ENCODE peak calls at places on chromosomes 6 and 20, in five cellular contexts. E is HepG2, K is HCT116, B is K562, Y is GM12878. O is an unnamed sample.

GRCh38 chr6:118768904-118769325 is 117.5 kb upstream of the CEP85L start:
- DNase-seq in E (no peak), K (no peak), B (no peak), Y (no peak), O (no peak)

GRCh38 chr6:108896111-108896661 is 48.0 kb downstream of the ARMC2 start:
- DNase-seq in E (no peak), K (no peak), B (no peak), Y (no peak), O (no peak)

GRCh38 chr6:35706468-35706867 is 17.8 kb upstream of the FKBP5 start:
- DNase-seq in E (no peak), K (no peak), B (no peak), Y (no peak), O (no peak)

GRCh38 chr6:24513602-24514001 is 18.8 kb downstream of the ALDH5A1 start:
- DNase-seq in E (no peak), K (no peak), B (no peak), Y (no peak), O (no peak)

GRCh38 chr20:7798176-7798575 is 142.1 kb downstream of the HAO1 start:
- DNase-seq in E (no peak), K (no peak), B (no peak), Y (no peak), O (no peak)

GRCh38 chr6:157631838-157632237 is 191.2 kb upstream of the SNX9 start:
- DNase-seq in E (no peak), K (no peak), B (no peak), Y (no peak), O (no peak)

GRCh38 chr6:138297761-138298298 is 79.5 kb upstream of the PBOV1 start:
- DNase-seq in E (peak), K (no peak), B (no peak), Y (no peak), O (no peak)

GRCh38 chr6:101994521-101994920 is 601.0 kb downstream of the GRIK2 start:
- DNase-seq in E (no peak), K (no peak), B (no peak), Y (no peak), O (no peak)

GRCh38 chr20:61279621-61280150 is 27.6 kb downstream of the CDH4 start:
- DNase-seq in E (no peak), K (no peak), B (no peak), Y (no peak), O (no peak)

GRCh38 chr20:24661255-24661654 is 191.8 kb downstream of the SYNDIG1 start:
- DNase-seq in E (no peak), K (no peak), B (no peak), Y (no peak), O (no peak)

GRCh38 chr6:54891536-54891935 is 45.0 kb downstream of the FAM83B start:
- DNase-seq in E (no peak), K (no peak), B (no peak), Y (no peak), O (no peak)

GRCh38 chr6:54893818-54894217 is 47.2 kb downstream of the FAM83B start:
- DNase-seq in E (no peak), K (no peak), B (no peak), Y (no peak), O (no peak)

GRCh38 chr6:54897462-54898189 is 51.1 kb downstream of the FAM83B start:
- DNase-seq in E (no peak), K (no peak), B (no peak), Y (no peak), O (no peak)

GRCh38 chr6:54896302-54896701 is 49.7 kb downstream of the FAM83B start:
- DNase-seq in E (no peak), K (no peak), B (no peak), Y (no peak), O (no peak)

GRCh38 chr6:54892831-54893230 is 46.3 kb downstream of the FAM83B start:
- DNase-seq in E (no peak), K (peak), B (no peak), Y (no peak), O (no peak)
- TF ChIP-seq SRF in E (no peak), K (no peak), B (no peak), Y (no peak), O (no peak)

GRCh38 chr6:136566007-136566487 is 15.8 kb upstream of the MAP7 start:
- DNase-seq in E (no peak), K (no peak), B (peak), Y (no peak), O (no peak)

GRCh38 chr6:136568129-136568528 is 17.9 kb upstream of the MAP7 start:
- DNase-seq in E (no peak), K (no peak), B (no peak), Y (no peak), O (no peak)

GRCh38 chr6:136567688-136568087 is 17.5 kb upstream of the MAP7 start:
- DNase-seq in E (no peak), K (no peak), B (no peak), Y (no peak), O (no peak)

GRCh38 chr6:136566851-136567250 is 16.6 kb upstream of the MAP7 start:
- DNase-seq in E (no peak), K (no peak), B (no peak), Y (no peak), O (no peak)

DNA sequence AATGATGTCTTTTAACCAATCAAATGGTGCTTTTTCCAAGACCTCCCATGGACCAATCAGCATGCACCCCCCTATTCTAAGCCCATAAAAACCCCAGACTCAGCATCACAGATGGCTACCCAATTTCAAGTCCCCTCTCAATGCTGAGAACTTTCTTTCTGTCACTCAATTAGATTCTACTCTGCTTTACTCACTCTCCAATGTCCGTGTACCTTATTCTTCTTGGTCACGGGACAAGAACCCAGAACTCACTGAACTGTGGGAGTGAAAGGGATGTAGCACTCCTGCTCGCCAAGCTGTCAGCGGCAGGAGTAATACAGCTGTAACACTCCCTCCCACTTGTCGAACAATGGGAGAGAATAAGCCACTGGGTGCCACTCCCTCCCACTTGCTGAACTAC is 20.8 kb upstream of the MAP7 start:
- DNase-seq in E (no peak), K (no peak), B (no peak), Y (no peak), O (no peak)
- TF ChIP-seq SRF in E (no peak), K (no peak), B (no peak), Y (no peak), O (no peak)

GRCh38 chr20:51553897-51554504 is 11.5 kb upstream of the NFATC2 start:
- DNase-seq in E (no peak), K (no peak), B (no peak), Y (no peak), O (no peak)
- TF ChIP-seq SRF in E (no peak), K (no peak), B (no peak), Y (no peak), O (no peak)

DNA sequence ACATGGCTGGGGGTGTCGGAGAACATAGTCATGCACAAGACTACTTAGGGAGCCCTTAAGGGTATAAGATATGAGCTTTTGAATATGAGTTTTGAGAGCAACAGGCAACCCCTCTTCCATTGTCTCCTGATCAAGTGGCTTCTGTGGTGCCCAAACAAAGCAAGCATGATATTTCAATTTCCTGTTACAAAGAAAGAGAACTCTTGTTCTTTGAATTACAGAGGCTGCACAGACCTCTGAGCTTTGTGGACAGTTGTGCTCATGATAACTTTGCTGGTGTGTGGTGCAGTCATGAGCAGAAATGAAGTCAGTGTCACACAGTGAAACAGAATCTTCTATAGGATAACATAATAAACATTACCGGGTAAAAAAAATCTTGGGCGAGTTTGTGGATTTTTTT is 66.8 kb upstream of the THEMIS start:
- DNase-seq in E (no peak), K (no peak), B (no peak), Y (no peak), O (no peak)
- TF ChIP-seq SRF in E (no peak), K (no peak), B (no peak), Y (no peak), O (no peak)

GRCh38 chr6:55798571-55798970 is 76.8 kb downstream of the BMP5 start:
- DNase-seq in E (no peak), K (no peak), B (no peak), Y (no peak), O (no peak)
- TF ChIP-seq SRF in E (no peak), K (no peak), B (no peak), Y (no peak), O (no peak)

GRCh38 chr6:9481292-9482029 is 933.4 kb downstream of the TFAP2A start:
- DNase-seq in E (no peak), K (peak), B (no peak), Y (no peak), O (no peak)
- TF ChIP-seq SRF in E (no peak), K (no peak), B (no peak), Y (no peak), O (no peak)

DNA sequence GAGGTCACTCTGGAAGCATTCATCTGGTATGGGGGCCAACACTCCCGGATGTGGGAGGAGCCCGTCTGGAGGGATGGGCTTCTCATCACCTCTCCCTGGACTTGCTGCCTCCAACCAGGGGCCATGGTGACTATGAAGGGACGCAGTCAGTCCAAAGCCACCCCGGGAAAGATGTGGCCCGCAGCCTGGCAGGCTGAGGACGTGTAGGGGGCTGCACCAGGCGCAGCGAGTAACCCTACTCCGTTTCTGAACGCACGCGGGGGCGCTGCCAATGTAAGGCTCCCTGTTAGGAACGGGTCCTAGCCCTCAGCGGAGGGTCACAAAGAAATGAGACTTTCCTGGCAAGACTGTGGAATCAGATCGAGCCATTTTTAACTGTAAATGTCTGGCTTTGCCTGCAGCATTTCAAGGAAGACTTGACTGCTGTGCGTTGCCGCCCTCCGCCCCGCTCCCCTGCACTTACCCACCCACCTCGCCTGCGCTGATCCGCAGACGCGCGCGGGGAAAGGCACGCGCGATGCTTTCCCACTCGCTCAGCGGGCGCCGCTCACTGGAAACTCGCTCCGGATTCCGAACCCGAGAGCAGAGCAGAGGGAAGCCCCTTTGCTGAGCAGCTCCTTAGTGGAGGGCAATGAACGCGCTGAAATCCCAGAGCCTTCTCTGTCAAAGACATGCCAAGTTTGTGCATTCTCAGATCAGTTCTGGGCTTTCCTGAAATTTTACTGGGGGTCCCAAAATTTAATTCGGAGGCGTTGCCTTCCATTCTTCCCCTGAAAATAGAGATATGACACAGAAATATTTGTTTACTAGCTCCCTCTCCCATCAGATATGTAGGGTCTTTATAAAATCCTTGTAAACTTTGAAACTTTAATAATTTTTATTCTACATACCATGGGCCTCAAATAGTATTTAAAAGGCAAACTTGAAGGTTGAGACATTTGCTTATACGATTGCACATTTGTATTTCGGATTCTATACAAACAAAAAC is 54.9 kb downstream of the IL20RA start:
- DNase-seq in E (no peak), K (no peak), B (no peak), Y (no peak), O (peak)
- TF ChIP-seq SRF in E (no peak), K (no peak), B (no peak), Y (no peak), O (no peak)

O was measured in H1.